ENCODE peak calls at places on chromosomes 13 and 19, in six cellular contexts. G is H9, L is H1, P is neuronal stem cell, O is IMR-90, T is mesenchymal stem cell. V is an unnamed sample.

GRCh38 chr13:113447596-113447995 is 5.7 kb downstream of the ADPRHL1 start:
- DNase-seq in O (no peak), G (no peak), T (no peak), L (no peak), P (no peak), V (no peak)

GRCh38 chr19:47419789-47420188 is 462 bp upstream of the MEIS3 start:
- DNase-seq in G (no peak), O (no peak), P (no peak), T (no peak), L (no peak), V (no peak)

GRCh38 chr13:114311908-114312307 is 2.4 kb upstream of the CHAMP1 start:
- DNase-seq in G (no peak), O (no peak), L (no peak), T (no peak), P (no peak), V (no peak)

GRCh38 chr19:6097911-6098310 is 12.4 kb downstream of the RFX2 start:
- DNase-seq in G (no peak), O (no peak), T (no peak), L (no peak), P (no peak), V (no peak)

GRCh38 chr13:93690139-93690538 is 463.5 kb downstream of the GPC6 start:
- DNase-seq in G (no peak), L (no peak), O (peak), T (peak), P (peak), V (peak)

GRCh38 chr13:21043898-21044297 is 17.5 kb downstream of the LATS2 start:
- DNase-seq in G (no peak), O (peak), T (peak), L (no peak), P (no peak), V (no peak)

GRCh38 chr13:99657848-99658265 is 156.6 kb downstream of the TM9SF2 start:
- DNase-seq in T (peak), O (no peak), P (no peak), G (peak), L (peak), V (peak)

GRCh38 chr19:13794752-13795589 is at the start of gene ZSWIM4:
- DNase-seq in L (peak), T (peak), G (peak), O (peak), P (peak), V (peak)

GRCh38 chr13:110017379-110017778 is 231.0 kb upstream of the IRS2 start:
- DNase-seq in P (no peak), O (peak), L (no peak), G (peak), T (peak), V (peak)

GRCh38 chr19:55923556-55923955 is 8.6 kb downstream of the NLRP13 start:
- DNase-seq in G (no peak), L (no peak), P (no peak), O (no peak), T (no peak), V (no peak)

GRCh38 chr19:36579255-36579654 is 6.2 kb upstream of the ZNF529 start:
- DNase-seq in O (no peak), L (no peak), G (no peak), P (no peak), T (no peak), V (no peak)

GRCh38 chr19:11142528-11143171 is 12.9 kb downstream of the SPC24 start:
- DNase-seq in L (no peak), P (peak), G (peak), T (peak), O (peak), V (peak)

GRCh38 chr13:109787135-109787954 is 962 bp upstream of the IRS2 start:
- DNase-seq in O (peak), L (peak), P (peak), T (peak), G (peak), V (peak)

GRCh38 chr13:69243366-69243765 is 864.3 kb upstream of the ATXN8OS start:
- DNase-seq in T (no peak), P (no peak), O (no peak), G (no peak), L (no peak), V (peak)

DNA sequence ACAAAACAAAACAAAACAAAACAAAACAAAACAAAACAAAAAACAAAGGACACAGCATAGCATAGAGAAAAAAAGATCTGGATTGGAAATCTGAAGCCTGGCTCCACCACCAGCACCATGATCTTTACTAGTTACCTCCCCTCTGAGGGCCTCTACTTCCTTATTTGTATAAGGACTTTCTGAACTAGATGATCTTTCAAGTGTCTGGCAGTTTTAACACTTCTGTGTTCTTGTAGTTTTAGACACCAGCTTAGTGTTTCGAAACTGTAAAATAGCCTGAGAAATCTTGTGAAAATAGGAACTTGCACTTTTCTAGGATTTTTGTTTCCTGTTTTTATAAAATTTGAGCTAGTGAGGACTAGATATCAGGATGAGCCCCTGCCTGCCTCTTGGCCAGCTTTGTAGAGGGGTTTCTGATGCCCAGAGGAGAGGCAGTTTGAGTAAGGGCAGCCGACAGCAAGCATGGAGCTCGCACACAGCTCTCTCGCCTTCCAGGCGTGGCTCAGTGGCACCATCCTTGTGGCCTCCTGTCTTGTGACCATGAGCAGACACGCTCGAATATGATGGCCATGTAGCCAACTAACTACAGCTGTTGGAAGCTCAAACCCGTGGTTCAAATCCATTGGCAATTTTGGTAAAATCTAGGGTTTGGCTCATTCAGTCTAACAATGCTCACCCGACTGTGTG is 319.0 kb downstream of the KCNRG start:
- DNase-seq in P (no peak), O (no peak), T (peak), L (no peak), G (no peak), V (no peak)
- H2BK120ac ChIP-seq in P (no peak), O (peak), T (peak), L (no peak), G (no peak), V (no peak)

GRCh38 chr13:42525035-42525504 is 48.9 kb upstream of the TNFSF11 start:
- DNase-seq in O (no peak), P (no peak), L (no peak), G (no peak), T (peak), V (no peak)
- H3K23ac ChIP-seq in O (no peak), P (no peak), L (no peak), G (no peak), T (no peak), V (no peak)

GRCh38 chr19:1260749-1261511 is 8.2 kb upstream of the CIRBP start:
- DNase-seq in T (peak), P (peak), O (peak), G (peak), L (peak), V (peak)
- H2BK15ac ChIP-seq in T (peak), P (peak), O (peak), G (no peak), L (no peak), V (no peak)

GRCh38 chr19:53506728-53507127 is 31.2 kb upstream of the ZNF331 start:
- DNase-seq in G (no peak), O (no peak), L (no peak), T (no peak), P (no peak), V (peak)

GRCh38 chr19:53509443-53509842 is 28.5 kb upstream of the ZNF331 start:
- DNase-seq in L (no peak), G (no peak), P (no peak), O (no peak), T (no peak), V (no peak)

GRCh38 chr19:53504903-53505302 is 33.0 kb upstream of the ZNF331 start:
- DNase-seq in T (no peak), L (no peak), G (no peak), O (no peak), P (no peak), V (no peak)

GRCh38 chr19:53509845-53510244 is 28.1 kb upstream of the ZNF331 start:
- DNase-seq in O (no peak), T (no peak), G (no peak), L (no peak), P (no peak), V (no peak)

GRCh38 chr19:53507523-53508442 is 30.2 kb upstream of the ZNF331 start:
- DNase-seq in P (no peak), L (no peak), T (no peak), G (no peak), O (peak), V (no peak)
- H2BK120ac ChIP-seq in P (no peak), L (no peak), T (no peak), G (no peak), O (no peak), V (no peak)

DNA sequence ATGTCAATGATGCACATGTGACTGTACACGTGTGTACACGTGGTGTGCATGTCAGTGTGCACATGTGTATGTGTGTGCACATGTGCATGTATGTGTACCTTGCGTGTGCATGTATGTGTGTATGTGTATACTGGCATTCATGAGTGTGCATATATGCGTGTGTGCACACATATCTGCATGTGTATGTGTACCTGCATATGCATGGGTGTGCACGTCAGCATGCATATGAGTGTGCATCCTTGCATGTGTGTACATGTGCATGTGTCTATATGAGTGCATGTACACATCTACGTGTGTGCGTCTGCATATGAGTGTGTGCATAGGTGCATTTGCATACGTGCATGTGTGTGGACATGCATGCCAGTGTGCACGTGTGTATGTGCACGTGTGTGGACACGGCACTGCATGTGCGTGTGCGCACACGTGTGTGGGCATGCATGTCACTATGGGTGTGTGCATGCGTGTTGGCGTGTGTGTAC is 48.5 kb downstream of the GADD45B start:
- DNase-seq in T (no peak), G (no peak), L (no peak), P (no peak), O (no peak), V (no peak)
- H3K23ac ChIP-seq in T (no peak), G (no peak), L (no peak), P (peak), O (peak), V (no peak)

GRCh38 chr13:60755380-60756163 is 358.6 kb downstream of the TDRD3 start:
- DNase-seq in T (no peak), P (no peak), G (peak), O (no peak), L (no peak), V (peak)
- H2BK15ac ChIP-seq in T (no peak), P (no peak), G (no peak), O (no peak), L (no peak), V (no peak)

DNA sequence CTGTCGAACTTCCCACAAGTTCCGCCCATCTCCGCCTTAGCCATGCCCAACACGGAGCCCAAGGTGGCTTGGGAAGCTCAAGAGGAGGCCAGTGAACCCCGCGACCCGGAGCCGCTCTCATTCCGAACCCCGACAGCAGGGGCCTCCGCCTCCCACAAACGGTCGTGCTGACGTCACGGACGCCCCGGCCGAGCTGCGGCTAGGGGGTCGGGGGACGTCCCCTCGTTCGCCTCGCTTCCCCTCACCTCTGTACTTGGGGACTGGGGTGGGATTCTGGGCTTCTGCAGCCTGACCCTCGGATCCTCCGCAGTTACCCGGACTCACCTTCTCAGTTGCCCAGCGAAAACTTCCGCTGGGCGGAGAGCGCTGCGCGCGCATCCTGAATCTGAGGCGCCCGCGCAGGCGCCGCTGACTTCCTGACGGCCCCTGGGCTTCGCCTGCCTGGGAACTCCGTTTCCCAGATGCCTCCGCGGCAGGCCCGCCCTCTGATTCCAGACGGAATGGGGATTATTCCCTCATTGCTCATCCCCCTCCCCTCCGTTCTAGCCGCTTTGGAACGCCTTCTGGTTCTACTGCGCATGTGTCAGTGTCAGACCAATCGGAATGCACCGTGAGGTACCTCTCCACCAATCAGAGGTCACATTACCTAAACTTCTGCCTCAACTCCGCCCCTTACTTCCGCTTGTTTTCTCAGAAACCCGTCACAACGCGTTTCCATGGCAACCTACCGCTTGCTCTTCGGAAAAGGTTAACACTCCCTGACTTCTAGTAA is at the start of gene VRK3:
- DNase-seq in G (peak), P (peak), T (peak), L (peak), O (peak), V (peak)
- H2BK120ac ChIP-seq in G (no peak), P (peak), T (peak), L (no peak), O (peak), V (no peak)

GRCh38 chr19:39704181-39705044 is at the start of gene LGALS14:
- DNase-seq in T (no peak), L (no peak), P (no peak), G (no peak), O (no peak), V (peak)
- H3K23ac ChIP-seq in T (no peak), L (no peak), P (no peak), G (no peak), O (no peak), V (no peak)

GRCh38 chr13:78609464-78610205 is 6.3 kb upstream of the POU4F1 start:
- DNase-seq in G (peak), O (no peak), L (peak), T (no peak), P (peak), V (peak)
- H2BK15ac ChIP-seq in G (no peak), O (no peak), L (no peak), T (no peak), P (no peak), V (no peak)

GRCh38 chr19:46213156-46213555 is 16.4 kb upstream of the IGFL1 start:
- DNase-seq in T (no peak), L (no peak), P (no peak), G (no peak), O (no peak), V (peak)
- H2BK120ac ChIP-seq in T (no peak), L (no peak), P (no peak), G (no peak), O (no peak), V (no peak)

V was measured in mesendoderm.